ENCODE peak calls at places on chromosomes 11 and 22, in four cellular contexts. One of them, this sample, is unnamed.

GRCh38 chr22:43018615-43019014 is 3.7 kb upstream of the PACSIN2 start:
- DNase-seq in upper lobe of right lung: no peak
- DNase-seq in ascending aorta: no peak
- DNase-seq in psoas muscle: no peak
- DNase-seq in this sample: no peak

GRCh38 chr11:30453705-30454104 is 130.8 kb downstream of the ARL14EP start:
- DNase-seq in upper lobe of right lung: no peak
- DNase-seq in ascending aorta: no peak
- DNase-seq in psoas muscle: no peak
- DNase-seq in this sample: no peak

GRCh38 chr22:49426098-49426497 is 401.6 kb downstream of the BRD1 start:
- DNase-seq in upper lobe of right lung: no peak
- DNase-seq in ascending aorta: no peak
- DNase-seq in psoas muscle: no peak
- DNase-seq in this sample: no peak

GRCh38 chr11:129190087-129190486 is 2.0 kb downstream of the ARHGAP32 start:
- DNase-seq in upper lobe of right lung: no peak
- DNase-seq in ascending aorta: no peak
- DNase-seq in psoas muscle: no peak
- DNase-seq in this sample: no peak

GRCh38 chr11:59216654-59217640 is 4.2 kb upstream of the MPEG1 start:
- DNase-seq in upper lobe of right lung: no peak
- DNase-seq in ascending aorta: no peak
- DNase-seq in psoas muscle: no peak
- DNase-seq in this sample: no peak

GRCh38 chr11:130894322-130895025 is 21.8 kb downstream of the SNX19 start:
- DNase-seq in upper lobe of right lung: peak; percentile 64
- DNase-seq in ascending aorta: peak; percentile 88
- DNase-seq in psoas muscle: peak; percentile 64
- DNase-seq in this sample: no peak

GRCh38 chr11:104148074-104148473 is 15.9 kb downstream of the PDGFD start:
- DNase-seq in upper lobe of right lung: no peak
- DNase-seq in ascending aorta: no peak
- DNase-seq in psoas muscle: no peak
- DNase-seq in this sample: no peak

GRCh38 chr11:47047972-47048371 is 111.4 kb downstream of the CSTPP1 start:
- DNase-seq in upper lobe of right lung: no peak
- DNase-seq in ascending aorta: no peak
- DNase-seq in psoas muscle: no peak
- DNase-seq in this sample: no peak

GRCh38 chr11:83819936-83820549 is 533.9 kb upstream of the CCDC90B start:
- DNase-seq in upper lobe of right lung: no peak
- DNase-seq in ascending aorta: no peak
- DNase-seq in psoas muscle: no peak
- DNase-seq in this sample: no peak

GRCh38 chr22:43241138-43241597 is 54.2 kb upstream of the TTLL12 start:
- DNase-seq in upper lobe of right lung: peak; percentile 84
- DNase-seq in ascending aorta: no peak
- DNase-seq in psoas muscle: no peak
- DNase-seq in this sample: no peak

GRCh38 chr22:21866821-21867527 is 471 bp downstream of the MAPK1 start:
- DNase-seq in upper lobe of right lung: peak; percentile 82
- DNase-seq in ascending aorta: peak; percentile 67
- DNase-seq in psoas muscle: no peak
- DNase-seq in this sample: no peak

GRCh38 chr22:25061134-25061533 is 108.6 kb downstream of the KIAA1671 start:
- DNase-seq in upper lobe of right lung: no peak
- DNase-seq in ascending aorta: no peak
- DNase-seq in psoas muscle: no peak
- DNase-seq in this sample: no peak

GRCh38 chr11:68617925-68618809 is 66.2 kb upstream of the GAL start:
- DNase-seq in upper lobe of right lung: no peak
- DNase-seq in ascending aorta: no peak
- DNase-seq in psoas muscle: no peak
- DNase-seq in this sample: no peak

GRCh38 chr11:126624491-126624890 is 269.0 kb downstream of the ST3GAL4 start:
- DNase-seq in upper lobe of right lung: no peak
- DNase-seq in ascending aorta: no peak
- DNase-seq in psoas muscle: no peak
- DNase-seq in this sample: no peak

GRCh38 chr11:44531116-44531504 is 34.4 kb upstream of the CD82 start:
- DNase-seq in upper lobe of right lung: no peak
- DNase-seq in ascending aorta: no peak
- DNase-seq in psoas muscle: no peak
- DNase-seq in this sample: no peak

GRCh38 chr11:128334311-128335044 is 252.9 kb downstream of the ETS1 start:
- DNase-seq in upper lobe of right lung: no peak
- DNase-seq in ascending aorta: no peak
- DNase-seq in psoas muscle: peak; percentile 27
- DNase-seq in this sample: no peak

GRCh38 chr22:45262931-45263789 is 21.6 kb upstream of the UPK3A start:
- DNase-seq in upper lobe of right lung: no peak
- DNase-seq in ascending aorta: no peak
- DNase-seq in psoas muscle: peak; percentile 56
- DNase-seq in this sample: no peak

GRCh38 chr11:101127699-101128570 is 1.7 kb downstream of the PGR start:
- DNase-seq in upper lobe of right lung: peak; percentile 65
- DNase-seq in ascending aorta: peak; percentile 73
- DNase-seq in psoas muscle: peak; percentile 19
- DNase-seq in this sample: no peak

GRCh38 chr22:50059185-50059880 is 1.2 kb upstream of the TTLL8 start:
- DNase-seq in upper lobe of right lung: no peak
- DNase-seq in ascending aorta: no peak
- DNase-seq in psoas muscle: no peak
- DNase-seq in this sample: no peak

GRCh38 chr11:111946499-111946898 is 9.4 kb downstream of the DIXDC1 start:
- DNase-seq in upper lobe of right lung: no peak
- DNase-seq in ascending aorta: peak; percentile 76
- DNase-seq in psoas muscle: no peak
- DNase-seq in this sample: no peak

GRCh38 chr22:50115693-50116092 is 25.9 kb downstream of the MOV10L1 start:
- DNase-seq in upper lobe of right lung: no peak
- DNase-seq in ascending aorta: no peak
- DNase-seq in psoas muscle: no peak
- DNase-seq in this sample: no peak

GRCh38 chr11:95297680-95298452 is 66.9 kb upstream of the SESN3 start:
- DNase-seq in upper lobe of right lung: no peak
- DNase-seq in ascending aorta: no peak
- DNase-seq in psoas muscle: no peak
- DNase-seq in this sample: no peak

GRCh38 chr11:118715245-118715807 is 35.9 kb upstream of the TREH start:
- DNase-seq in upper lobe of right lung: no peak
- DNase-seq in ascending aorta: no peak
- DNase-seq in psoas muscle: no peak
- DNase-seq in this sample: no peak

GRCh38 chr22:36606114-36606513 is 77.1 kb upstream of the EIF3D start:
- DNase-seq in upper lobe of right lung: peak; percentile 65
- DNase-seq in ascending aorta: no peak
- DNase-seq in psoas muscle: no peak
- DNase-seq in this sample: no peak

GRCh38 chr11:18614667-18615066 is 15.1 kb downstream of the MISFA start:
- DNase-seq in upper lobe of right lung: no peak
- DNase-seq in ascending aorta: no peak
- DNase-seq in psoas muscle: no peak
- DNase-seq in this sample: no peak

GRCh38 chr11:18617688-18618340 is 16.3 kb downstream of the SPTY2D1 start:
- DNase-seq in upper lobe of right lung: no peak
- DNase-seq in ascending aorta: no peak
- DNase-seq in psoas muscle: no peak
- DNase-seq in this sample: no peak

GRCh38 chr11:18615628-18616392 is 16.2 kb downstream of the MISFA start:
- DNase-seq in upper lobe of right lung: no peak
- DNase-seq in ascending aorta: no peak
- DNase-seq in psoas muscle: no peak
- DNase-seq in this sample: no peak

GRCh38 chr11:18623707-18624106 is 10.4 kb downstream of the SPTY2D1 start:
- DNase-seq in upper lobe of right lung: no peak
- DNase-seq in ascending aorta: no peak
- DNase-seq in psoas muscle: no peak
- DNase-seq in this sample: no peak

DNA sequence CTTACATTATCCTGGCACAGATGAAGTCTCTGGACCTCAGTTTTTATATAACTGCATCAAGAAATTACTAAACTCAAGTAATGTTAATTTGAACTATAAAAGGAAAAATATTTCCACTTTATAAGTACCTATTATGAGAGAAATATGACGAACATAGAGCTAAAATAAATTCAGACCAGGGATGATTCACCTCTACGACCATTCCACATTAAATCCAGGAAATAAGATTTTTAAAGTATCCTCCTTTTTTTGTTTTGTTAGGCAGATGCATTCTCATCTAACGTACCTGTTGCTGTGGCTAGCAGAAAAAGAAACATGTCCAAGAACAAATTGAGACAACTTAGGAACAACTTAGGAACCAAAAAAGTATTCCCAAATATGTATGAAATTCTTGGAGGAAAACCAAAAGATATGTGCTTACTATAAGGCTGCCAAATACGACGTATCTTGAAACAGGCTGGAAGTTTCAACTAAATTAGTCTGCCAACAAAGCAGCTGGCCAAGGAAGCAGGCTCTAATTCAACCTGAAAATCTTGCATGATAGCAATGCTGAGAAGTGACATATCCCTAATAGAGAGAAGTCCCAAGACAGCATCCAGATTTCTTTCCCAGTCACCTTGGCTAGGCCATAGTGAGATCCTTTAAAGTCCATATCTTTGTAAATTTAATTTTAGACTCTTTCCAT is 15.7 kb downstream of the SPTY2D1 start:
- DNase-seq in upper lobe of right lung: no peak
- DNase-seq in ascending aorta: no peak
- DNase-seq in psoas muscle: no peak
- DNase-seq in this sample: no peak
- TF ChIP-seq CTCF in upper lobe of right lung: no peak
- TF ChIP-seq CTCF in ascending aorta: no peak
- TF ChIP-seq CTCF in psoas muscle: no peak
- TF ChIP-seq CTCF in this sample: no peak

GRCh38 chr11:45929486-45930030 is 7.1 kb downstream of the LARGE2 start:
- DNase-seq in upper lobe of right lung: peak; percentile 46
- DNase-seq in ascending aorta: no peak
- DNase-seq in psoas muscle: no peak
- DNase-seq in this sample: no peak
- H3K4me1 ChIP-seq in upper lobe of right lung: peaks cover 10% of the 10 kb centered on the region
- H3K4me1 ChIP-seq in ascending aorta: no peaks in the 10 kb centered on the region
- H3K4me1 ChIP-seq in psoas muscle: no peaks in the 10 kb centered on the region
- H3K4me1 ChIP-seq in this sample: no peaks in the 10 kb centered on the region

GRCh38 chr22:19606332-19607197 is 82.4 kb upstream of the CLDN5 start:
- DNase-seq in upper lobe of right lung: no peak
- DNase-seq in ascending aorta: no peak
- DNase-seq in psoas muscle: no peak
- DNase-seq in this sample: no peak

GRCh38 chr22:19608114-19608494 is 83.9 kb upstream of the CLDN5 start:
- DNase-seq in upper lobe of right lung: no peak
- DNase-seq in ascending aorta: no peak
- DNase-seq in psoas muscle: no peak
- DNase-seq in this sample: no peak

GRCh38 chr22:19605508-19606331 is 81.5 kb upstream of the CLDN5 start:
- DNase-seq in upper lobe of right lung: no peak
- DNase-seq in ascending aorta: no peak
- DNase-seq in psoas muscle: peak; percentile 64
- DNase-seq in this sample: no peak

GRCh38 chr22:19604711-19605268 is 80.6 kb upstream of the CLDN5 start:
- DNase-seq in upper lobe of right lung: no peak
- DNase-seq in ascending aorta: no peak
- DNase-seq in psoas muscle: no peak
- DNase-seq in this sample: no peak

GRCh38 chr22:19607198-19608113 is 83.2 kb upstream of the CLDN5 start:
- DNase-seq in upper lobe of right lung: peak; percentile 77
- DNase-seq in ascending aorta: no peak
- DNase-seq in psoas muscle: peak; percentile 58
- DNase-seq in this sample: no peak
- H3K27ac ChIP-seq in upper lobe of right lung: no peak overlapping the region
- H3K27ac ChIP-seq in ascending aorta: no peak overlapping the region
- H3K27ac ChIP-seq in psoas muscle: peak overlapping the region; percentile 14
- H3K27ac ChIP-seq in this sample: no peak overlapping the region

GRCh38 chr11:36304349-36304748 is 8.3 kb downstream of the PRR5L start:
- DNase-seq in upper lobe of right lung: no peak
- DNase-seq in ascending aorta: no peak
- DNase-seq in psoas muscle: no peak
- DNase-seq in this sample: no peak

GRCh38 chr11:36305047-36305446 is 9.0 kb downstream of the PRR5L start:
- DNase-seq in upper lobe of right lung: no peak
- DNase-seq in ascending aorta: no peak
- DNase-seq in psoas muscle: no peak
- DNase-seq in this sample: no peak

GRCh38 chr11:36308577-36308976 is 12.5 kb downstream of the PRR5L start:
- DNase-seq in upper lobe of right lung: no peak
- DNase-seq in ascending aorta: no peak
- DNase-seq in psoas muscle: no peak
- DNase-seq in this sample: no peak

GRCh38 chr11:36309779-36310178 is 13.7 kb downstream of the PRR5L start:
- DNase-seq in upper lobe of right lung: no peak
- DNase-seq in ascending aorta: no peak
- DNase-seq in psoas muscle: no peak
- DNase-seq in this sample: no peak

DNA sequence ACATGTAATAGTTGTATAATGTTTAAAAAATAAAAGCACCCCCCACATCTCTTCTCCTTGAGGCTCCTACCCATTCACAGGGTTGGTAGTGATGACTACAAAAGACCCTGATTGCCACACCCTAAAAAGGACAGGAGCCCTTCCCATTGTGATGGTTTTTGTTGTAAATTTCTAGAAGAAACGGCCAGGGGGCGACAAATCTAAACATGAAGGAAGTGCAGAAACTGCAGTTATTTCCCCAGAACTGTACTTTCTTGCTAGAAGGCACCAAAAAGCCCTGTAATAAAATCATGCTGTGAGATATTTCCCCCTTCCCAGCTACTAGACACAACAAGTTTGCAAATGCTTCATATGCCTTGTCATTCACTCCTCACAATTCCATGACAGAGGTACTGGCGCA is 10.8 kb downstream of the PRR5L start:
- DNase-seq in upper lobe of right lung: no peak
- DNase-seq in ascending aorta: no peak
- DNase-seq in psoas muscle: no peak
- DNase-seq in this sample: no peak
- TF ChIP-seq CTCF in upper lobe of right lung: peak; percentile 32
- TF ChIP-seq CTCF in ascending aorta: peak; percentile 46
- TF ChIP-seq CTCF in psoas muscle: no peak
- TF ChIP-seq CTCF in this sample: no peak

GRCh38 chr11:125190549-125190948 is 26.0 kb downstream of the PKNOX2 start:
- DNase-seq in upper lobe of right lung: no peak
- DNase-seq in ascending aorta: no peak
- DNase-seq in psoas muscle: no peak
- DNase-seq in this sample: no peak
- H3K4me1 ChIP-seq in upper lobe of right lung: peaks cover 3% of the 10 kb centered on the region
- H3K4me1 ChIP-seq in ascending aorta: no peaks in the 10 kb centered on the region
- H3K4me1 ChIP-seq in psoas muscle: no peaks in the 10 kb centered on the region
- H3K4me1 ChIP-seq in this sample: no peaks in the 10 kb centered on the region

This sample was measured in thoracic aorta.